ENCODE peak calls at places on chromosomes 13 and 19, in eight cellular contexts. S is NCI-H2171 treated with DMSO at 0.1 percent for 48 hours; L is naive B cell; V is heart left ventricle; K is stimulated activated CD8-positive, alpha-beta memory T cell treated with anti-CD3 and anti-CD28 coated beads, Interleukin-12 subunit alpha, Interleukin-12 subunit beta, amount 100 ng/mL, for 1 hour; G is activated CD4-positive, alpha-beta memory T cell treated with anti-CD3 and anti-CD28 coated beads, Interleukin-2, amount 10 ng/mL, durations not matched to agents 7 days and 5 days; D is AML-193; H is H7. X is an unnamed sample.

GRCh38 chr13:113897161-113897560 is 33.3 kb upstream of the GAS6 start:
- DNase-seq in S (no peak), L (no peak), V (no peak), K (no peak), G (peak), D (no peak), H (no peak), X (peak)

GRCh38 chr13:110209950-110210603 is 96.9 kb downstream of the COL4A1 start:
- DNase-seq in S (no peak), L (no peak), V (no peak), K (no peak), G (no peak), D (no peak), H (no peak), X (no peak)

GRCh38 chr19:3970808-3971598 is at the start of gene DAPK3:
- DNase-seq in S (peak), L (peak), V (peak), K (peak), G (peak), D (peak), H (peak), X (peak)

GRCh38 chr13:108993346-108993745 is 363.9 kb downstream of the MYO16 start:
- DNase-seq in S (no peak), L (no peak), V (no peak), K (no peak), G (no peak), D (no peak), H (no peak), X (no peak)

GRCh38 chr19:32924200-32924599 is 47.6 kb downstream of the CEP89 start:
- DNase-seq in S (no peak), L (no peak), V (no peak), K (no peak), G (no peak), D (no peak), H (no peak), X (no peak)

GRCh38 chr13:110957181-110957884 is 42.5 kb upstream of the ANKRD10 start:
- DNase-seq in S (no peak), L (no peak), V (no peak), K (no peak), G (no peak), D (no peak), H (peak), X (no peak)

GRCh38 chr19:4055209-4055552 is 11.5 kb downstream of the ZBTB7A start:
- DNase-seq in S (no peak), L (no peak), V (no peak), K (no peak), G (no peak), D (no peak), H (no peak), X (no peak)

GRCh38 chr19:34230833-34231232 is 23.5 kb upstream of the GARRE1 start:
- DNase-seq in S (no peak), L (no peak), V (no peak), K (no peak), G (no peak), D (no peak), H (no peak), X (no peak)

GRCh38 chr19:29662604-29663404 is 2.5 kb upstream of the PLEKHF1 start:
- DNase-seq in S (no peak), L (no peak), V (peak), K (no peak), G (no peak), D (no peak), H (peak), X (no peak)

GRCh38 chr19:16527971-16528521 is 14.2 kb downstream of the CHERP start:
- DNase-seq in S (no peak), L (peak), V (no peak), K (peak), G (peak), D (peak), H (peak), X (no peak)

GRCh38 chr19:519449-519865 is 12.1 kb upstream of the CDC34 start:
- DNase-seq in S (no peak), L (no peak), V (peak), K (no peak), G (no peak), D (no peak), H (peak), X (no peak)

GRCh38 chr13:48493076-48493765 is 39.7 kb downstream of the RCBTB2 start:
- DNase-seq in S (no peak), L (no peak), V (peak), K (no peak), G (peak), D (no peak), H (no peak), X (no peak)

GRCh38 chr13:20814224-20814910 is 40.6 kb upstream of the EEF1AKMT1 start:
- DNase-seq in S (no peak), L (no peak), V (peak), K (no peak), G (no peak), D (no peak), H (no peak), X (no peak)

GRCh38 chr19:17246681-17247425 is 1.1 kb upstream of the NR2F6 start:
- DNase-seq in S (no peak), L (no peak), V (peak), K (no peak), G (no peak), D (no peak), H (no peak), X (no peak)

GRCh38 chr19:17933414-17934129 is 757 bp downstream of the CCDC124 start:
- DNase-seq in S (no peak), L (no peak), V (no peak), K (no peak), G (no peak), D (no peak), H (peak), X (no peak)

GRCh38 chr19:10808937-10809655 is 26.9 kb downstream of the TMED1 start:
- DNase-seq in S (peak), L (no peak), V (no peak), K (no peak), G (peak), D (no peak), H (no peak), X (no peak)

X was measured in mesenteric fat pad.